ENCODE peak calls at places on chromosome 6, in seven cellular contexts. Z is body of pancreas; A is neural progenitor cell; K is naive thymus-derived CD4-positive, alpha-beta T cell; U is lower lobe of right lung; T is PC-9; W is heart left ventricle. J is an unnamed sample.

GRCh38 chr6:29564875-29565274 is 5.3 kb upstream of the UBD start:
- DNase-seq in Z (no peak), A (no peak), K (no peak), U (no peak), T (no peak), W (no peak), J (no peak)

GRCh38 chr6:72865467-72865866 is 243.6 kb downstream of the KCNQ5 start:
- DNase-seq in Z (no peak), A (no peak), K (no peak), U (no peak), T (no peak), W (no peak), J (no peak)

GRCh38 chr6:110482774-110483400 is 6.5 kb upstream of the SLC22A16 start:
- DNase-seq in Z (no peak), A (no peak), K (no peak), U (no peak), T (no peak), W (no peak), J (no peak)

GRCh38 chr6:100134703-100135102 is 140.7 kb upstream of the MCHR2 start:
- DNase-seq in Z (no peak), A (no peak), K (no peak), U (no peak), T (no peak), W (no peak), J (no peak)

GRCh38 chr6:116363759-116364158 is 7.0 kb upstream of the DSE start:
- DNase-seq in Z (no peak), A (no peak), K (no peak), U (no peak), T (no peak), W (no peak), J (no peak)

GRCh38 chr6:166729658-166730057 is 102.6 kb upstream of the RPS6KA2 start:
- DNase-seq in Z (no peak), A (no peak), K (peak), U (no peak), T (no peak), W (no peak), J (no peak)

GRCh38 chr6:110412258-110412839 is 3.0 kb downstream of the DDO start:
- DNase-seq in Z (no peak), A (no peak), K (no peak), U (no peak), T (no peak), W (no peak), J (no peak)

GRCh38 chr6:49233483-49233882 is 229.6 kb downstream of the MMUT start:
- DNase-seq in Z (no peak), A (no peak), K (no peak), U (no peak), T (no peak), W (no peak), J (no peak)

GRCh38 chr6:11066505-11067347 is 22.6 kb upstream of the ELOVL2 start:
- DNase-seq in Z (no peak), A (no peak), K (no peak), U (no peak), T (no peak), W (no peak), J (no peak)

GRCh38 chr6:131054392-131055250 is 8.4 kb downstream of the EPB41L2 start:
- DNase-seq in Z (no peak), A (no peak), K (no peak), U (no peak), T (no peak), W (no peak), J (no peak)

GRCh38 chr6:166572370-166573261 is 13.9 kb downstream of the RAMACL start:
- DNase-seq in Z (no peak), A (peak), K (no peak), U (peak), T (no peak), W (no peak), J (no peak)

GRCh38 chr6:17299222-17299621 is 18.1 kb downstream of the RBM24 start:
- DNase-seq in Z (no peak), A (no peak), K (no peak), U (no peak), T (no peak), W (no peak), J (no peak)

GRCh38 chr6:43886717-43887339 is 116.8 kb downstream of the VEGFA start:
- DNase-seq in Z (no peak), A (no peak), K (no peak), U (no peak), T (no peak), W (no peak), J (no peak)

GRCh38 chr6:1622220-1622841 is 12.6 kb downstream of the FOXC1 start:
- DNase-seq in Z (no peak), A (no peak), K (no peak), U (no peak), T (no peak), W (no peak), J (no peak)

GRCh38 chr6:1621328-1621701 is 11.6 kb downstream of the FOXC1 start:
- DNase-seq in Z (no peak), A (peak), K (no peak), U (no peak), T (no peak), W (no peak), J (no peak)

GRCh38 chr6:1619666-1620503 is 10.2 kb downstream of the FOXC1 start:
- DNase-seq in Z (no peak), A (peak), K (no peak), U (peak), T (no peak), W (no peak), J (no peak)

GRCh38 chr6:1619106-1619665 is 9.5 kb downstream of the FOXC1 start:
- DNase-seq in Z (no peak), A (no peak), K (no peak), U (no peak), T (no peak), W (no peak), J (no peak)

GRCh38 chr6:1620504-1621327 is 11.0 kb downstream of the FOXC1 start:
- DNase-seq in Z (no peak), A (no peak), K (no peak), U (peak), T (no peak), W (no peak), J (no peak)
- H3K27ac ChIP-seq in Z (no peak), A (no peak), K (no peak), U (no peak), T (no peak), W (no peak), J (no peak)

GRCh38 chr6:1378224-1379025 is 11.0 kb upstream of the FOXF2 start:
- DNase-seq in Z (no peak), A (peak), K (no peak), U (no peak), T (no peak), W (no peak), J (no peak)

GRCh38 chr6:1379026-1379809 is 10.2 kb upstream of the FOXF2 start:
- DNase-seq in Z (no peak), A (peak), K (no peak), U (no peak), T (no peak), W (no peak), J (no peak)

GRCh38 chr6:1380625-1381396 is 8.6 kb upstream of the FOXF2 start:
- DNase-seq in Z (no peak), A (peak), K (no peak), U (no peak), T (no peak), W (no peak), J (no peak)

GRCh38 chr6:1381397-1382330 is 7.7 kb upstream of the FOXF2 start:
- DNase-seq in Z (peak), A (peak), K (peak), U (no peak), T (no peak), W (no peak), J (no peak)

DNA sequence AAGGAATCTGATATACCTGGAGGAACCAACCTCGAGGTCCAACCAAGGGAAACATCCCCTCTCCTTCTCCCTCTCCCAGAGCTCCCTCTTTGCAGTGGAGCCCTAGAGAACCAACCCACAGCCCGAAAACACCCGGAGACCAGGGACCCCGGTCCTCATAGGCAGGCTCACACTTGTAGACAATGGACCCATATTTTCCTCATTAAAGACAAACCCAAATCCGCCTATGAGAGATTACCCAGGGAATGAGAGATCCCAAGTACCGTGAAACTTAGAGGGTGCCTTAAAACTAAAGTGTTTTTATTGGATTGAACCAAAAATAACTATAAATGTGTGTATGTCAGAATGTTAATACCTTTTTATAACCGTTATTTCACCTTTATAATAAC is 9.6 kb upstream of the FOXF2 start:
- DNase-seq in Z (no peak), A (no peak), K (no peak), U (no peak), T (no peak), W (no peak), J (no peak)
- H3K4me3 ChIP-seq in Z (no peak), A (no peak), K (no peak), U (no peak), T (no peak), W (no peak), J (no peak)

DNA sequence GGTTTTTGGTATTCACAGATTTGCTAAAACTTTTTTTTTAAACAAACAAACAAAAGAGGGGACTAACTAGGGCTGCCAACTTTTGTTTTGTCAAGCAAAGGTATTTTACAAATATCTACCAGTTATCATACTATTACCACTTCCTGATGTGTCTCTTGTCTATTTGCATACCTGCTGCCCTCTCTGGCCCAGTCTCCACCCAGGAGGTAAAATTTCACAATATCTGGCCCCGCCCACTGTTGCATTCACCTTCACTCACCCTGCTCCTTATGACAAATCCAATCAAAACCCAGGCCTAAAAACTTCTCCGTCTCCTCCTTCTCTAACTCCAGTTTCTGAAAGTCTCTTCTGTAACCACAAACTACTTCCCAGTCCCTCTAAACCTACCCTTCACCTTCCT is 82.2 kb downstream of the TRERF1 start:
- DNase-seq in Z (no peak), A (no peak), K (no peak), U (no peak), T (peak), W (no peak), J (no peak)
- H3K27ac ChIP-seq in Z (no peak), A (no peak), K (no peak), U (no peak), T (peak), W (no peak), J (no peak)

DNA sequence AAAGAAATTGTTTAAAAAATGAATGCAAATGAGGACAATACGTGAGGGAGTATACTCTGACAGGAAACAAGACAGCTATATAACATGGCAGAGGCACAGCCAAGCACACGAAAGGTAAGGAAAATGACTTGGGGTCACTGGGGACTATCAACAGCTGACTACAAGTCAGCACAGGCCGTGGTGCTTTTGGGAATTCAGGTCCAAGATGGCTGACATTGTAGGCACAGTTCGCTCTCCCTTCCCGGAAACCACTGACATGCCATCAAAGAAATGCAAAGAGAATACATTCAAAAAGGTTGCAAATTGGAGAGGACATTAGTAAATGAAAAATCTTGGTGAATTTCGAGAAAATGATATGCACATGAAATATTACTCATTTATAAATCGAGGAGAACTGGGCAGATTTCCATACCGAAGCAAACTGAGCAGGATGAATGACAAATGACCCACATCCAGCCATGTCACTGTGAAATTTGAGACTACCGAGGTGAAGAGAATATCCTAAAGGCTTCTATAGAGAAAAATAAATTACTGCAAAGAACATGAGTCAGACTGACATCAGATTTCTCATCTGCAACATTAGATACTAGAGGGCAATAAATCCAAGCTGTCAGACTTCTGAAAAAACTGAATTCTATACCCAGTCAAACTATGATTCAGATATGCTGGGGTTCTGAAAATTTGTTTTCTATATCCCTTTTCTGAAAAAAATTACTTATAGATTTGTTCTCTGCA is 391.1 kb downstream of the BTBD9 start:
- DNase-seq in Z (no peak), A (no peak), K (no peak), U (no peak), T (peak), W (no peak), J (no peak)
- H3K4me3 ChIP-seq in Z (no peak), A (no peak), K (no peak), U (no peak), T (peak), W (no peak), J (no peak)

DNA sequence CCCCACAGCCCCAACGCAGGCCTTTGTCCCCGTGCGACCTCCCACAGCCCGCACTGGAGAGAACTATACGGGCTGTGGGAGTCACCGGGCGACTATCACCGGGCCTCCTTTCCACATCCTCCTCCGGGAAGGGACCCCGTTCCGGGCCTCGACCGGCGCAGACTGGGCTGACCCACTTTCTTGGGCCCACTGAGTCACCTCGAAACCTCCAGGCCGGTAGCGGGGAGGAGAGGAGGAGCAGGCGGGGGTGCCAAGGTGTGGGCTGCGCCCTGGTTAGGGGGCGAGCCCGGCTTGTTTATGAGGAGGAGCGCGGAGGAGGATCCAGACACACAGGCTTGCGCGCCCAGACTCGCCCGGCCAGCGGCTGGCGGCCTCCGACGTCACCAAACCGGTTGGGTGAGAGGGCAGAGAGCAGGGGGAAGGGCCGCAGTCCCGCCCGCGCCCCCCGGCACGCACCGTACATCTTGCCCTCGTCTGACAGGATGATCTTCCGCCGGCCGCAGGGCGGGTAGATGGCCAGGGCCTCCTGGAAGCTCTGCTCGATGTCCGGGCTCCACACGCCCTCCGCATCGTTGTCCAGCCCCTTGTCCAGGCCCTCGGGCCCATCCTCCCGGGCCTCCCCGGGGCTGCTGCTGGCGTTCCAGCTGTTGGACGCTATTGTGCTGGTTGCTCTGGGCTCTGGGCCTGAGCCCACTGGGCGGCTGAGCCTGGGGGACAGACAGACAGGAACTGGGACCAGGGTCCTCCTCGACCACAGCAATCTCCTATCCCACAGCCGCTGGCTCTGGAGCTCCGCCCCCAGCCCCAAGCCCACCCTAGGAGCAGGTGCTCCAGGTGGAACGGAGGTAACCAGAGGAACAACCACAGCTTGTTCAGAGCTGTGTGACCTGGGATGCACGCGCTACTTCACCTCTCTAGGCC is 10.6 kb downstream of the TEAD3 start:
- DNase-seq in Z (peak), A (peak), K (no peak), U (peak), T (peak), W (no peak), J (peak)
- H3K27ac ChIP-seq in Z (peak), A (no peak), K (no peak), U (peak), T (peak), W (peak), J (no peak)

GRCh38 chr6:30654798-30655742 is 8.1 kb downstream of the C6orf136 start:
- DNase-seq in Z (no peak), A (no peak), K (no peak), U (no peak), T (no peak), W (no peak), J (no peak)

GRCh38 chr6:30655743-30656094 is 8.8 kb downstream of the C6orf136 start:
- DNase-seq in Z (no peak), A (no peak), K (no peak), U (no peak), T (no peak), W (no peak), J (no peak)

GRCh38 chr6:30657454-30657853 is 10.5 kb downstream of the C6orf136 start:
- DNase-seq in Z (no peak), A (no peak), K (no peak), U (no peak), T (no peak), W (no peak), J (no peak)

GRCh38 chr6:30651143-30651542 is 4.2 kb downstream of the C6orf136 start:
- DNase-seq in Z (no peak), A (no peak), K (no peak), U (no peak), T (no peak), W (no peak), J (no peak)

GRCh38 chr6:30656513-30656912 is 9.6 kb downstream of the C6orf136 start:
- DNase-seq in Z (no peak), A (no peak), K (no peak), U (peak), T (no peak), W (no peak), J (no peak)
- H3K4me3 ChIP-seq in Z (no peak), A (no peak), K (no peak), U (no peak), T (no peak), W (no peak), J (no peak)

DNA sequence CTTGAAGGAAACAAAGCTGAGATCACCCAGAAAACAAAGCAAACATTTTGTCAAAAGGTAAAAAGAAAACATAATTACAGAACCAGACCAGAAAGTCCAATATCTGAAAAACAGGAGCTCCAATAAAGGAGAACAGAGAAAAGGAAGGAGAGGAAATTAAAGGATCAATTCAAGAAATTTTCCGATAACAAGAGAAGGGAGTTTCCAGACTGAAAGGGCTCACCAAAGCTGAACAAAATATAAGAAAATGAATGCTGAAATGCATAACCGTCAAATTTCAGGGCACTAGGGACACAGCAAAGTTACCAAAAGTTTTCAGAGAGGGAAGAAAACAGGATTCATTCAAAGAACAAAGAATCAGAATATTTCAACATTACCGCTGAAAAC is 23.9 kb downstream of the ILRUN start:
- DNase-seq in Z (no peak), A (no peak), K (no peak), U (no peak), T (no peak), W (no peak), J (no peak)
- H3K27ac ChIP-seq in Z (peak), A (no peak), K (peak), U (peak), T (peak), W (no peak), J (peak)

DNA sequence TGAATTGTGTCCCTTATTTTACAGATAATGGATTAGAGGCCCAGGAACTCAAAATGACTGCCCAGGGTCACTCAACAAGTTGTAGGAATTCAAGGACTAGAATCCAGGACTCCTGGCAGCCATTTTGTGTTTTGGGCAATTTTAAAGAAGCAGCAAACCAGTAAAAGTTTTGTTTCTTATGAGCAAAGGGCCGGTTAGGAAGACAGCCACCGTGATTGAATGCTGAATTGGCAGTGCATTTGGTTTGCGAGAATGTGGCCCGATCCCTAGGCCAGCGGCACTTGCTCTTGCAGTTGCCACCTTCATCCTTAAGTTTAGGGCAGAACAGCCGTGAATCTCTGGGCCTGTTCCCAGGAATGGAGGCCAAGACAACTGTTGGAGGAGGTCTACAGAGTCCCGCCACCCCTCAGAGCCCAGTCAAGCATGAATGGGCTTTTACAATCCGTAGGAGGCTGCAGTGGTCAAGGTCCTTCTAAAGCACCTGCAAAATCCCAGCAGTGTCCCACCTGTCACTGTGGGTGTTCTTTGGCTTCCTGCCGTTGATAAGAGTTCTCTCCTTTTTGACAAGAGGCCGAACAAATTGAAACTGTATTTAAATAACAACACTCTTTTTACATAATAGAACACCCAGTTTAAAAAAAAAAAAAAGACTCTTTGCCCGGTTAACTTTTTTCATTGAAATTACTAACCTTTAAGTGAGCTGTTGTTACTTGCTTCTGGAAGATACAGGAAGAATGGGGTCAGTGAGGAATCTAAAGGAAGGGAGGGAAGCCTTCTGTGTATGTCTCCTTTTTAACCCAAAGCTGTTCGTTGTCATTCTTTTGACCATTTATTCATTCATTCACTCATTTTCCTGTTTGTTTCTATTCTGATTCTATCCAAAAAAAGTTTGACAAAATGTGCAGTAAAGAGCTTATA is 68.7 kb downstream of the PHACTR2 start:
- DNase-seq in Z (no peak), A (no peak), K (no peak), U (no peak), T (no peak), W (no peak), J (no peak)
- H3K4me3 ChIP-seq in Z (no peak), A (no peak), K (no peak), U (peak), T (no peak), W (no peak), J (no peak)